ENCODE peak calls at places on chromosomes 12 and 14, in ten cellular contexts. D is GM03348; Z is A549; E is substantia nigra; H is amniotic stem cell; U is WTC11; J is activated naive CD4-positive, alpha-beta T cell; K is psoas muscle; S is T-cell; R is fibroblast of the aortic adventitia. V is an unnamed sample.

GRCh38 chr12:57381693-57382220 is 49.1 kb downstream of the R3HDM2 start:
- DNase-seq in J (no peak), Z (no peak), U (no peak), E (no peak), K (no peak), R (no peak), H (no peak), S (no peak), D (no peak), V (no peak)

GRCh38 chr14:56120091-56120632 is 2.0 kb downstream of the PELI2 start:
- DNase-seq in U (no peak), Z (no peak), H (no peak), E (no peak), J (no peak), R (peak; percentile 74), K (no peak), D (peak; percentile 33), S (no peak), V (peak; percentile 65)

GRCh38 chr14:99733551-99734405 is 49.7 kb downstream of the CYP46A1 start:
- DNase-seq in D (no peak), K (peak; percentile 62), R (no peak), S (no peak), Z (no peak), J (no peak), U (peak; percentile 10), H (no peak), E (no peak), V (peak; percentile 52)

GRCh38 chr12:6792522-6793201 is 3.3 kb downstream of the CD4 start:
- DNase-seq in K (peak; percentile 63), U (no peak), Z (no peak), J (peak; percentile 41), H (no peak), R (no peak), D (no peak), S (peak; percentile 65), E (no peak), V (peak; percentile 85)

GRCh38 chr12:94874986-94875312 is 128.5 kb downstream of the NDUFA12 start:
- DNase-seq in U (no peak), J (no peak), K (no peak), Z (no peak), E (no peak), D (no peak), S (no peak), R (no peak), H (no peak), V (peak; percentile 27)

GRCh38 chr14:77076118-77076631 is 21.9 kb upstream of the CIPC start:
- DNase-seq in U (no peak), S (no peak), E (no peak), D (no peak), H (no peak), J (no peak), K (peak; percentile 91), R (peak; percentile 10), Z (no peak), V (peak; percentile 89)

GRCh38 chr12:100987552-100988277 is 193.1 kb downstream of the ANO4 start:
- DNase-seq in H (no peak), S (no peak), Z (peak; percentile 24), D (peak; percentile 68), J (no peak), U (peak; percentile 65), R (peak; percentile 62), K (no peak), E (no peak), V (peak; percentile 87)

GRCh38 chr14:68631691-68632590 is 160.9 kb downstream of the ZFP36L1 start:
- DNase-seq in J (no peak), R (no peak), U (no peak), E (no peak), K (no peak), Z (no peak), D (no peak), S (no peak), H (no peak), V (no peak)

GRCh38 chr12:130161261-130162231 is 718 bp upstream of the FZD10 start:
- DNase-seq in D (no peak), S (no peak), J (no peak), E (no peak), R (no peak), U (peak; percentile 69), H (no peak), K (no peak), Z (no peak), V (peak; percentile 85)

GRCh38 chr12:5248230-5248629 is 183.7 kb upstream of the NTF3 start:
- DNase-seq in S (no peak), D (no peak), J (no peak), E (no peak), Z (no peak), U (no peak), K (no peak), H (no peak), R (no peak), V (no peak)

GRCh38 chr14:88384653-88385205 is 728 bp upstream of the SPATA7 start:
- DNase-seq in S (no peak), D (peak; percentile 23), R (peak; percentile 34), K (no peak), Z (no peak), E (no peak), J (no peak), H (no peak), U (no peak), V (peak; percentile 29)

GRCh38 chr12:94875525-94875924 is 128.0 kb downstream of the NDUFA12 start:
- DNase-seq in R (peak; percentile 5), E (no peak), U (peak; percentile 21), H (no peak), Z (peak; percentile 69), S (no peak), J (no peak), K (no peak), D (no peak), V (peak; percentile 59)

GRCh38 chr14:78074546-78074945 is 95.6 kb upstream of the NRXN3 start:
- DNase-seq in Z (no peak), S (no peak), D (no peak), J (no peak), R (no peak), E (peak; percentile 16), K (no peak), U (no peak), H (no peak), V (no peak)

GRCh38 chr12:90152897-90153624 is 444.4 kb upstream of the ATP2B1 start:
- DNase-seq in Z (no peak), H (no peak), D (no peak), E (no peak), U (peak; percentile 15), J (no peak), S (no peak), R (no peak), K (no peak), V (peak; percentile 47)

GRCh38 chr14:90608281-90608680 is 207.9 kb downstream of the TTC7B start:
- DNase-seq in H (no peak), D (no peak), J (no peak), K (no peak), S (no peak), U (no peak), Z (no peak), R (no peak), E (no peak), V (no peak)

GRCh38 chr12:100151769-100152168 is 9.1 kb upstream of the BLTP3B start:
- DNase-seq in K (no peak), Z (no peak), J (no peak), R (no peak), E (no peak), S (no peak), D (no peak), H (no peak), U (no peak), V (no peak)

GRCh38 chr12:9363145-9363544 is 154.9 kb upstream of the PZP start:
- DNase-seq in U (no peak), K (no peak), D (no peak), S (no peak), Z (no peak), J (no peak), E (no peak), R (no peak), H (no peak), V (no peak)

GRCh38 chr14:104149278-104149595 is 10.8 kb downstream of the KIF26A start:
- DNase-seq in H (no peak), U (no peak), J (no peak), S (no peak), K (peak; percentile 36), D (no peak), Z (no peak), E (no peak), R (no peak), V (no peak)

GRCh38 chr12:3200032-3200617 is 122.9 kb downstream of the TSPAN9 start:
- DNase-seq in D (peak; percentile 77), H (peak; percentile 50), J (no peak), R (peak; percentile 24), K (peak; percentile 74), E (no peak), Z (peak; percentile 40), U (peak; percentile 93), S (no peak), V (peak; percentile 93)

GRCh38 chr12:52343550-52343949 is 22.4 kb upstream of the KRT83 start:
- DNase-seq in K (no peak), J (no peak), U (no peak), D (no peak), R (no peak), H (no peak), E (no peak), S (no peak), Z (no peak), V (no peak)

GRCh38 chr14:21192875-21193535 is 37.1 kb upstream of the OR5AU1 start:
- DNase-seq in K (no peak), E (no peak), R (no peak), D (no peak), Z (no peak), H (no peak), J (no peak), S (no peak), U (no peak), V (no peak)

GRCh38 chr12:80293347-80293746 is 150.7 kb upstream of the PTPRQ start:
- DNase-seq in S (no peak), Z (no peak), U (no peak), K (no peak), J (no peak), H (no peak), R (no peak), E (no peak), D (no peak), V (no peak)

GRCh38 chr12:59657266-59657665 is 61.4 kb downstream of the SLC16A7 start:
- DNase-seq in E (no peak), U (no peak), R (peak; percentile 38), K (no peak), H (no peak), Z (no peak), S (no peak), J (no peak), D (no peak), V (no peak)

GRCh38 chr12:127393896-127394295 is 873.1 kb upstream of the TMEM132C start:
- DNase-seq in S (no peak), R (peak; percentile 65), K (no peak), D (peak; percentile 67), Z (no peak), E (no peak), U (no peak), J (no peak), H (peak; percentile 65), V (no peak)

GRCh38 chr12:120470150-120470817 is 736 bp upstream of the SRSF9 start:
- DNase-seq in R (peak; percentile 37), Z (peak; percentile 46), K (no peak), E (peak; percentile 3), H (no peak), J (no peak), U (peak; percentile 16), D (no peak), S (no peak), V (peak; percentile 51)

GRCh38 chr12:101076940-101077351 is 133.1 kb downstream of the SLC5A8 start:
- DNase-seq in S (no peak), R (peak; percentile 64), D (peak; percentile 22), U (no peak), E (no peak), H (no peak), K (no peak), Z (no peak), J (no peak), V (peak; percentile 95)

GRCh38 chr14:66432334-66432733 is 53.8 kb upstream of the CCDC196 start:
- DNase-seq in U (no peak), E (no peak), K (no peak), H (no peak), D (no peak), J (no peak), S (no peak), R (no peak), Z (no peak), V (peak; percentile 15)

GRCh38 chr14:20400965-20401593 is 12.2 kb downstream of the TEP1 start:
- DNase-seq in S (no peak), U (no peak), R (no peak), D (no peak), K (no peak), E (no peak), J (no peak), H (no peak), Z (peak; percentile 28), V (no peak)

V was measured in left kidney.